ENCODE peak calls at places on chromosomes 11 and 22, in four cellular contexts. One of them, this sample, is unnamed.

GRCh38 chr11:102485095-102485722 is 32.6 kb upstream of the TMEM123 start:
- DNase-seq in breast epithelium: no peak
- DNase-seq in IMR-90: peak; percentile 41
- DNase-seq in astrocyte: no peak
- DNase-seq in this sample: no peak

GRCh38 chr22:49201046-49201970 is 626.4 kb downstream of the BRD1 start:
- DNase-seq in breast epithelium: no peak
- DNase-seq in IMR-90: no peak
- DNase-seq in astrocyte: no peak
- DNase-seq in this sample: no peak

GRCh38 chr22:39344046-39344390 is 5.8 kb upstream of the SYNGR1 start:
- DNase-seq in breast epithelium: no peak
- DNase-seq in IMR-90: no peak
- DNase-seq in astrocyte: no peak
- DNase-seq in this sample: no peak

GRCh38 chr11:79708319-79708928 is 267.6 kb upstream of the TENM4 start:
- DNase-seq in breast epithelium: no peak
- DNase-seq in IMR-90: peak; percentile 50
- DNase-seq in astrocyte: peak; percentile 13
- DNase-seq in this sample: peak; percentile 45

GRCh38 chr11:62880803-62881578 is at the start of gene SLC3A2:
- DNase-seq in breast epithelium: peak; percentile 94
- DNase-seq in IMR-90: peak; percentile 82
- DNase-seq in astrocyte: peak; percentile 69
- DNase-seq in this sample: no peak

GRCh38 chr22:26672590-26673468 is 15.4 kb downstream of the MIAT start:
- DNase-seq in breast epithelium: peak; percentile 92
- DNase-seq in IMR-90: peak; percentile 94
- DNase-seq in astrocyte: peak; percentile 94
- DNase-seq in this sample: no peak

GRCh38 chr11:47551086-47551485 is 1.8 kb downstream of the CELF1 start:
- DNase-seq in breast epithelium: no peak
- DNase-seq in IMR-90: peak; percentile 48
- DNase-seq in astrocyte: no peak
- DNase-seq in this sample: no peak

GRCh38 chr11:35580397-35580781 is 37.9 kb upstream of the FJX1 start:
- DNase-seq in breast epithelium: no peak
- DNase-seq in IMR-90: no peak
- DNase-seq in astrocyte: no peak
- DNase-seq in this sample: no peak

GRCh38 chr22:37520754-37521153 is 1.5 kb upstream of the CARD10 start:
- DNase-seq in breast epithelium: no peak
- DNase-seq in IMR-90: no peak
- DNase-seq in astrocyte: no peak
- DNase-seq in this sample: no peak
- H3K27ac ChIP-seq in breast epithelium: no peak overlapping the region
- H3K27ac ChIP-seq in IMR-90: no peak overlapping the region
- H3K27ac ChIP-seq in astrocyte: no peak overlapping the region
- H3K27ac ChIP-seq in this sample: no peak overlapping the region

GRCh38 chr11:115391598-115391997 is 112.6 kb downstream of the CADM1 start:
- DNase-seq in breast epithelium: no peak
- DNase-seq in IMR-90: peak; percentile 31
- DNase-seq in astrocyte: peak; percentile 47
- DNase-seq in this sample: no peak
- H3K4me3 ChIP-seq in breast epithelium: no peak overlapping the region
- H3K4me3 ChIP-seq in IMR-90: no peak overlapping the region
- H3K4me3 ChIP-seq in astrocyte: no peak overlapping the region
- H3K4me3 ChIP-seq in this sample: no peak overlapping the region

DNA sequence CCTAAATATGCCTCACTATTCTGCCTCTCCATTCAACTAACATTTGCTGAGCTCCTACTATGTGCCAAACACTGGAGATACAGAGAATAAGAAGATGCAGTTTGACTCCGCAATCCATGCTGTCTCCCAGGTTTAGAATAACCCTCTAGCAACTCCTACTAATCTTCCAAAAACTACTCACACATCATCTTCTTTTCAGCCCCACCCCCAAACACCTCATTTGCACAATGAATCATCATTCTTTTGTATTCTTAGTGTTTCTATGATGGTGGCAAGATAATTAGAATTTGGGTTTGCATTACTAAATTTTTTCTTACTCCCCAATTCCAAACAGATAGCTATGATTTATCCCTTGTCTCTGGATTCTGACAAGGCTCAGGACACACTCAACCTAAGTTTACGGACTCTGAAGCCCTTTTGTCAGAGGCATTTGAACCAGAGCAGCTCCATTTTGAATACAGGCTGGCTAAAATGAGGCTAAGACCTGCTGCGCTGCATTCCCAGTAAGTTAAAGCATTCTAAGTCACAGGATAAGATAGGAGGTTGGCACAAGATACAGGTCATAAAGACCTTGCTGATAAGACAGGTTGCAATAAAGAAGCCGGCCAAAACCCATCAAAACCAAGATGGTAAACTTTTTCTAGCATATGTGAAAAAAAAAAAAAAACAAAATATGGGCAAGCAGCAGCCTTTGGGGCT is 1038.9 kb downstream of the DLG2 start:
- DNase-seq in breast epithelium: no peak
- DNase-seq in IMR-90: no peak
- DNase-seq in astrocyte: no peak
- DNase-seq in this sample: no peak
- H3K4me1 ChIP-seq in breast epithelium: no peaks in the 10 kb centered on the region
- H3K4me1 ChIP-seq in IMR-90: no peaks in the 10 kb centered on the region
- H3K4me1 ChIP-seq in astrocyte: no peaks in the 10 kb centered on the region
- H3K4me1 ChIP-seq in this sample: no peaks in the 10 kb centered on the region

GRCh38 chr11:124778281-124778680 is 16.2 kb upstream of the ESAM start:
- DNase-seq in breast epithelium: no peak
- DNase-seq in IMR-90: no peak
- DNase-seq in astrocyte: no peak
- DNase-seq in this sample: no peak

GRCh38 chr11:124779568-124779967 is 17.5 kb upstream of the ESAM start:
- DNase-seq in breast epithelium: no peak
- DNase-seq in IMR-90: no peak
- DNase-seq in astrocyte: no peak
- DNase-seq in this sample: no peak

GRCh38 chr11:124783002-124783401 is 17.2 kb downstream of the MSANTD2 start:
- DNase-seq in breast epithelium: no peak
- DNase-seq in IMR-90: peak; percentile 15
- DNase-seq in astrocyte: no peak
- DNase-seq in this sample: no peak

GRCh38 chr11:124776865-124777645 is 15.0 kb upstream of the ESAM start:
- DNase-seq in breast epithelium: no peak
- DNase-seq in IMR-90: no peak
- DNase-seq in astrocyte: no peak
- DNase-seq in this sample: no peak
- H3K27ac ChIP-seq in breast epithelium: no peak overlapping the region
- H3K27ac ChIP-seq in IMR-90: no peak overlapping the region
- H3K27ac ChIP-seq in astrocyte: no peak overlapping the region
- H3K27ac ChIP-seq in this sample: no peak overlapping the region

GRCh38 chr11:119433369-119433749 is 10.4 kb upstream of the THY1 start:
- DNase-seq in breast epithelium: no peak
- DNase-seq in IMR-90: peak; percentile 77
- DNase-seq in astrocyte: peak; percentile 69
- DNase-seq in this sample: no peak
- H3K4me3 ChIP-seq in breast epithelium: no peak overlapping the region
- H3K4me3 ChIP-seq in IMR-90: no peak overlapping the region
- H3K4me3 ChIP-seq in astrocyte: peak overlapping the region; percentile 44
- H3K4me3 ChIP-seq in this sample: no peak overlapping the region

GRCh38 chr11:44573333-44573732 is 7.9 kb downstream of the CD82 start:
- DNase-seq in breast epithelium: no peak
- DNase-seq in IMR-90: peak; percentile 40
- DNase-seq in astrocyte: peak; percentile 27
- DNase-seq in this sample: no peak

GRCh38 chr11:44574620-44575287 is 9.3 kb downstream of the CD82 start:
- DNase-seq in breast epithelium: peak; percentile 72
- DNase-seq in IMR-90: peak; percentile 98
- DNase-seq in astrocyte: peak; percentile 98
- DNase-seq in this sample: no peak

GRCh38 chr11:44570411-44571155 is 5.1 kb downstream of the CD82 start:
- DNase-seq in breast epithelium: no peak
- DNase-seq in IMR-90: no peak
- DNase-seq in astrocyte: no peak
- DNase-seq in this sample: no peak

GRCh38 chr11:44572884-44573283 is 7.4 kb downstream of the CD82 start:
- DNase-seq in breast epithelium: no peak
- DNase-seq in IMR-90: no peak
- DNase-seq in astrocyte: no peak
- DNase-seq in this sample: peak; percentile 37

DNA sequence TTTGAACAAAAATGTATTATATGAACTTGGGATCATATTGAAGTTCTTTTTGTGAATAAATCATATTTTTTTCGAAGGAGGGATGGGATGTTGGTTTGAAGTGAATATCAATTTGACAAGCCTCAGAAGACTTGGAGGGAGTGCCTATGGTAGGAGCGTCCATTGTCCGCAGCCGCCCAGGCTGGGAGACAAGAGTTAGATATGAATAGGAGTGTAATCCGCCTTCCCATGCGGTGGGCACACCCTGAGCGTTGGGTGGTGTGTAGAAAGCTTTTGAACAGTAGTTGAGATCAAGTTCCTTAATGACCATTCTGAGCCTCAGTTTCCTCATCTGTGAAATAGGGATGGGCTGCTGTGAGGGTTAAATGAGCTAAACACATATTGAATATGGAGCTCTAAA is 7.0 kb downstream of the CD82 start:
- DNase-seq in breast epithelium: no peak
- DNase-seq in IMR-90: no peak
- DNase-seq in astrocyte: no peak
- DNase-seq in this sample: no peak
- H3K4me1 ChIP-seq in breast epithelium: peaks cover 9% of the 10 kb centered on the region
- H3K4me1 ChIP-seq in IMR-90: peaks cover 55% of the 10 kb centered on the region
- H3K4me1 ChIP-seq in astrocyte: peaks cover 58% of the 10 kb centered on the region
- H3K4me1 ChIP-seq in this sample: no peaks in the 10 kb centered on the region

GRCh38 chr11:8086571-8086970 is 5.6 kb downstream of the TUB start:
- DNase-seq in breast epithelium: no peak
- DNase-seq in IMR-90: no peak
- DNase-seq in astrocyte: no peak
- DNase-seq in this sample: no peak

GRCh38 chr11:8086001-8086479 is 5.0 kb downstream of the TUB start:
- DNase-seq in breast epithelium: no peak
- DNase-seq in IMR-90: peak; percentile 19
- DNase-seq in astrocyte: peak; percentile 56
- DNase-seq in this sample: no peak

GRCh38 chr11:8084352-8084751 is 3.3 kb downstream of the TUB start:
- DNase-seq in breast epithelium: no peak
- DNase-seq in IMR-90: no peak
- DNase-seq in astrocyte: no peak
- DNase-seq in this sample: no peak

GRCh38 chr11:8083871-8084281 is 2.9 kb downstream of the TUB start:
- DNase-seq in breast epithelium: no peak
- DNase-seq in IMR-90: no peak
- DNase-seq in astrocyte: no peak
- DNase-seq in this sample: no peak

DNA sequence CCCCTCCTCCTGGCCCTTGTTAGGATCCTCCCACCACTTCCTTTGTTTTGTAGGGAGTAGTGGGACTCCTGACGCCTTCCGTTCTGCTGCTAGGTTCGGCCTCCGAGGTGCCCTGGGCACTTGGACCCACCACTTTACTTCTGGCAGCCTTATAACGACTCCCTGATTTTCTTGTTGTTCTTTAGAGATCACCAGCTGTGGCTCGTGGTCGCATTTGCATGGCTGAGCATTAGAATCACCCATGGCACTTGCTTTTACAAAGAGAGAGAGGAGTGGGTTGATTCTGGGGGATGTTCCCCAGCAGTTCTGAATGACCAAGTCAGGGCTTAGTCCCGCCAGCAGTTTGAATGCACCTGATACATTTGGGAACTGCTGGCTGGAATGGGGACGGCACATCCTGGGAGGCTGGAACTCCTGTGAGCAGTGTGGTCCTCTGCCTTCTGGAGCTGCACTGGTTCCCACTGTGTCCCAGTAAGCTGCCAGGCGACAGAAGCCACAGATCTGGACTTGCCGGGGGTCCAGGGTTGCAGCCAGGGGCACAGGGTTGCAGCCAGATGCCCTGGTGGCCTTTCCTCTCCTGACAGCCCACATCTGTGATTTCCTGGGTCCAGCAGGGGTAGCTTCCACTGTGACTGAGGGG is 4.1 kb downstream of the TUB start:
- DNase-seq in breast epithelium: no peak
- DNase-seq in IMR-90: no peak
- DNase-seq in astrocyte: no peak
- DNase-seq in this sample: no peak
- H3K27ac ChIP-seq in breast epithelium: no peak overlapping the region
- H3K27ac ChIP-seq in IMR-90: no peak overlapping the region
- H3K27ac ChIP-seq in astrocyte: no peak overlapping the region
- H3K27ac ChIP-seq in this sample: no peak overlapping the region

This sample was measured in iPS DF 6.9.